ENCODE peak calls at places on chromosome 19, in nine cellular contexts. N is AG10803, F is ascending aorta, X is lower lobe of right lung, E is psoas muscle, M is sigmoid colon, Y is mammary epithelial cell, G is OCI-LY7, Q is AG04450. J is an unnamed sample.

GRCh38 chr19:55459950-55460657 is 1.3 kb downstream of the ISOC2 start:
- DNase-seq in E (no peak), F (no peak), M (no peak), G (no peak), Y (no peak), X (no peak), Q (no peak), N (no peak), J (peak)

GRCh38 chr19:1035998-1036621 is 3.8 kb upstream of the ABCA7 start:
- DNase-seq in X (no peak), Q (no peak), N (no peak), F (no peak), M (no peak), Y (no peak), E (no peak), G (no peak), J (no peak)

GRCh38 chr19:20385056-20385455 is 180.5 kb downstream of the ZNF737 start:
- DNase-seq in N (no peak), X (no peak), Q (no peak), G (no peak), M (no peak), F (no peak), Y (no peak), E (no peak), J (no peak)

GRCh38 chr19:27896091-27896490 is 1316.9 kb downstream of the UQCRFS1 start:
- DNase-seq in Q (no peak), X (no peak), G (no peak), E (no peak), N (no peak), Y (no peak), F (no peak), M (no peak), J (no peak)

GRCh38 chr19:32669205-32669785 is 5.7 kb downstream of the ANKRD27 start:
- DNase-seq in M (no peak), Q (no peak), G (no peak), X (no peak), Y (no peak), N (peak), E (no peak), F (no peak), J (no peak)

GRCh38 chr19:39070888-39071287 is 13.3 kb upstream of the ACP7 start:
- DNase-seq in E (no peak), F (no peak), M (no peak), Q (no peak), Y (no peak), G (no peak), X (no peak), N (no peak), J (peak)

GRCh38 chr19:37007587-37008220 is 70.5 kb upstream of the ZNF420 start:
- DNase-seq in Q (peak), Y (peak), M (peak), G (no peak), F (no peak), X (peak), E (peak), N (peak), J (peak)

GRCh38 chr19:53156888-53157287 is 2.0 kb downstream of the ZNF347 start:
- DNase-seq in N (no peak), X (no peak), G (no peak), F (no peak), M (no peak), Y (no peak), Q (no peak), E (no peak), J (no peak)

GRCh38 chr19:33514885-33515485 is 6.6 kb downstream of the PEPD start:
- DNase-seq in Y (no peak), F (no peak), Q (no peak), M (peak), N (peak), E (peak), G (no peak), X (peak), J (no peak)

GRCh38 chr19:31204115-31204514 is 145.1 kb downstream of the TSHZ3 start:
- DNase-seq in N (no peak), Q (no peak), M (no peak), Y (no peak), X (no peak), G (no peak), E (no peak), F (no peak), J (no peak)

GRCh38 chr19:17795495-17795856 is 538 bp downstream of the B3GNT3 start:
- DNase-seq in M (no peak), E (no peak), X (no peak), Y (no peak), G (no peak), F (no peak), Q (no peak), N (no peak), J (no peak)

GRCh38 chr19:489418-490196 is 6.7 kb upstream of the MADCAM1 start:
- DNase-seq in E (peak), Y (no peak), M (no peak), G (peak), N (peak), Q (no peak), F (no peak), X (no peak), J (peak)

GRCh38 chr19:14150041-14150769 is 13.8 kb upstream of the ASF1B start:
- DNase-seq in F (no peak), E (no peak), M (no peak), G (no peak), X (no peak), N (no peak), Q (no peak), Y (no peak), J (no peak)

GRCh38 chr19:54029930-54030490 is 33.7 kb downstream of the VSTM1 start:
- DNase-seq in Y (peak), X (peak), F (peak), G (peak), N (peak), M (no peak), Q (no peak), E (peak), J (peak)

GRCh38 chr19:12785431-12786011 is 5.8 kb upstream of the JUNB start:
- DNase-seq in E (no peak), Y (no peak), M (no peak), N (no peak), F (peak), G (no peak), X (peak), Q (no peak), J (no peak)

GRCh38 chr19:54162884-54163283 is 3.4 kb upstream of the LENG1 start:
- DNase-seq in M (no peak), F (no peak), G (no peak), Y (no peak), N (no peak), E (no peak), Q (no peak), X (no peak), J (no peak)

GRCh38 chr19:1655992-1656608 is 3.7 kb upstream of the TCF3 start:
- DNase-seq in N (no peak), Q (no peak), G (no peak), F (no peak), Y (no peak), M (no peak), E (no peak), X (no peak), J (no peak)

GRCh38 chr19:58562126-58563033 is 4.0 kb upstream of the UBE2M start:
- DNase-seq in M (peak), E (peak), N (peak), Y (peak), F (no peak), Q (no peak), G (no peak), X (peak), J (peak)

GRCh38 chr19:50556236-50557008 is 11.8 kb downstream of the LRRC4B start:
- DNase-seq in F (peak), Y (peak), E (peak), Q (peak), X (peak), M (peak), G (peak), N (peak), J (peak)

GRCh38 chr19:53394974-53395839 is at the start of gene ZNF765:
- DNase-seq in G (peak), Y (peak), M (peak), X (peak), F (peak), N (peak), E (peak), Q (peak), J (peak)

GRCh38 chr19:50280074-50280473 is 49.1 kb downstream of the KCNC3 start:
- DNase-seq in M (no peak), G (no peak), E (no peak), Y (no peak), F (no peak), Q (no peak), N (no peak), X (no peak), J (no peak)

GRCh38 chr19:1513492-1514294 is 874 bp upstream of the ADAMTSL5 start:
- DNase-seq in Q (no peak), M (no peak), F (no peak), E (peak), Y (peak), N (peak), G (peak), X (peak), J (peak)

GRCh38 chr19:10226376-10227214 is 4.5 kb downstream of the S1PR2 start:
- DNase-seq in N (peak), F (peak), G (no peak), X (peak), E (peak), Y (no peak), M (peak), Q (peak), J (peak)

GRCh38 chr19:4375620-4376228 is 24.6 kb downstream of the SH3GL1 start:
- DNase-seq in Q (no peak), E (peak), F (peak), Y (no peak), G (peak), X (no peak), N (peak), M (peak), J (peak)

GRCh38 chr19:10766681-10767201 is 48.9 kb downstream of the DNM2 start:
- DNase-seq in M (no peak), N (peak), F (no peak), E (no peak), Y (no peak), Q (no peak), X (no peak), G (no peak), J (peak)

GRCh38 chr19:17429661-17430101 is 9.8 kb downstream of the MVB12A start:
- DNase-seq in E (peak), G (no peak), M (peak), F (no peak), X (no peak), N (no peak), Y (no peak), Q (no peak), J (no peak)

GRCh38 chr19:6412111-6412999 is 12.3 kb downstream of the KHSRP start:
- DNase-seq in M (peak), Q (no peak), Y (no peak), N (no peak), X (no peak), E (no peak), F (no peak), G (peak), J (peak)

GRCh38 chr19:16319466-16319865 is 5.2 kb upstream of the KLF2 start:
- DNase-seq in G (peak), F (no peak), N (peak), X (no peak), Q (no peak), E (no peak), Y (no peak), M (no peak), J (peak)

GRCh38 chr19:38389101-38389925 is 816 bp downstream of the SPRED3 start:
- DNase-seq in E (no peak), M (no peak), N (peak), Y (peak), X (no peak), F (peak), G (no peak), Q (peak), J (peak)

GRCh38 chr19:31351212-31352193 is 2.3 kb upstream of the TSHZ3 start:
- DNase-seq in F (no peak), X (no peak), N (peak), E (peak), G (no peak), M (peak), Y (peak), Q (no peak), J (peak)

GRCh38 chr19:53328967-53329366 is 4.6 kb upstream of the ZNF845 start:
- DNase-seq in G (no peak), Y (no peak), M (peak), N (peak), X (peak), Q (no peak), F (peak), E (peak), J (peak)

GRCh38 chr19:13995017-13995728 is 10.9 kb downstream of the RFX1 start:
- DNase-seq in E (peak), G (no peak), X (no peak), M (no peak), N (peak), Y (no peak), Q (no peak), F (no peak), J (no peak)

DNA sequence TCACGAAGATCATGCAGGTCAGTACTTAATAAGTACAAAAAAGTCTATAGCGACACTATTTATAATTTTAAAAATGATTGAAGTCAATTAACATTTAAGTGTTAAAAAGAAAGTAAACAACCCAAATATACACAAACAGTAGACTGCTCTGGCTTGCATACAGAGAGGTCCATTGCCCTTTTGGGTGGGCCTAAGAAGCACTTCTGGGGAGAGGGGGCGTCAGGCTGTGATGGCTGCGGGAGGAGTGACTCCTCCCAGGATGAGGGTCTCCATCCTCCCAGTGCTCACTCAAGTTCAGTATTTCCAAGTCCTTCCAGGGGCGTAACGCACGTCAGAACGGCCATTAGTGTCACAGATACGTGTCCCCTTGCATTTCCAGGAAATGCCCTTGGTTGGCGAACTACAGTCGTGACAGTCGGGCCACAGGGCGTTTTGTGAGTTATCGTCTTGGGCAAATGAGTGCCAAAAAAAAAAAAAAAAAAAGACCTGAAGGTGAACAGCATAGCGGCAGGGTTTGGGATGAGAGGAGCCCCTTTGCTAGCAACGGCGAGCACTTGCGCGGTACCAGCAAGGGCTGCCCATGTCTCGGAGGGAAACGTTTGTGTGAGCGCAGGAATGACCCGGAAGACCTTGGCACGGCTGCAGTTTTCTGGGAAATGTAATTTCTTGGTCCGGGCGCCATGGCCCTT is at the start of gene SCGB2B2:
- DNase-seq in Y (no peak), Q (no peak), X (peak), M (no peak), F (peak), G (peak), E (no peak), N (no peak), J (no peak)
- TF ChIP-seq CTCF in Y (no peak), Q (peak), X (no peak), M (peak), F (no peak), G (no peak), E (peak), N (no peak), J (no peak)

GRCh38 chr19:49061000-49061399 is 3.5 kb upstream of the CGB7 start:
- DNase-seq in G (no peak), N (no peak), X (no peak), Q (no peak), M (no peak), F (no peak), E (no peak), Y (no peak), J (no peak)

GRCh38 chr19:49064768-49065611 is at the start of gene NTF4:
- DNase-seq in G (no peak), E (peak), N (no peak), Q (no peak), F (no peak), Y (peak), M (no peak), X (peak), J (no peak)

GRCh38 chr19:49061445-49061844 is 3.2 kb downstream of the NTF4 start:
- DNase-seq in Y (peak), M (no peak), N (no peak), G (no peak), Q (no peak), E (no peak), X (no peak), F (no peak), J (no peak)

GRCh38 chr19:49065905-49066512 is 1.4 kb upstream of the NTF4 start:
- DNase-seq in E (peak), F (no peak), M (no peak), Y (no peak), X (no peak), N (no peak), Q (no peak), G (no peak), J (no peak)

GRCh38 chr19:49064029-49064629 is 489 bp downstream of the NTF4 start:
- DNase-seq in N (no peak), Y (peak), F (no peak), Q (no peak), X (peak), M (no peak), E (no peak), G (no peak), J (no peak)
- H3K4me3 ChIP-seq in N (peak), Y (peak), F (no peak), Q (peak), X (peak), M (no peak), E (no peak), G (no peak), J (no peak)

GRCh38 chr19:44003461-44004134 is 841 bp downstream of the ZNF230 start:
- DNase-seq in X (peak), Y (peak), Q (no peak), F (no peak), M (no peak), G (peak), E (no peak), N (no peak), J (peak)
- TF ChIP-seq CTCF in X (no peak), Y (peak), Q (no peak), F (no peak), M (no peak), G (no peak), E (no peak), N (no peak), J (no peak)

DNA sequence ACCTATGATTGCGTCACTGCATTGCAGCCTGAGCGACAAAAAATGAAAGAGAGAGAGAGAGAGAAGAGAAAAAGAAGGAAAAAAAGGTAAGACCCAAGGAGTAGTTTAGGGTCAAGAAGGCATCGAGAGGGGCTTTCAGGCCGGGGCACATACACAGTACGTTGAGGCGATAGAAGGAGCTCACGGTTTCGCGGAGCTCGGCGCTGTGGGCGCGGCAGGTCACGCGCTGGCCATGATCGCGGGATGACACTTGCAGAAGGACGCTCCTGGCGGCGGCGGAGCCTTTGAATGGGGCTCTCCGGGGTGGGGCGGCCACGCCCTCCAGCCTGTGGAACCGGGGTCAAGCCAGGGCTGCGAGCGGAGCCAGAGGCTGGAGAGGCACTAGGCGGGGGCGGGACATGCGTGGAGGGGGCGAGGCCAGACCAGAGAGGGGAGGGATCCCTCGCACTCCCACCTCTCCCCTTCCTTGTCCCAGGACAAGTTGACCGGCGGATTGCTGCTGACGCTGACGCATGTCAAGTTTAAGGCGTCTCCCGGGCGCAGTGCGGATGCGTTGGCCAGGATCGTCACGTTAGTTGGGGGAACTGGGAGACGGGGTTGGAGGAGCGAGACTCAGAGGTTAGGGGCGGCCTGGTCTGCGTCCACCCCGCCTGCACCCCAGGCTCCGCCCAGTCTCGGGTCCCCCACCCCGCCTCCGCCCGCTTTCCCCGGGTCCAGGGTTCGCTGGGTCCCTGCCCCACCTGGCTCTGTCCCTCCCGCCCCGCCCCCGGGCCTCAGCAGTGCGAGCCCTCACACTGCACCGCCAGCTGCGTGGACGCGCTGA is 6.9 kb downstream of the NPHS1 start:
- DNase-seq in E (peak), M (no peak), N (no peak), X (no peak), Y (no peak), F (no peak), Q (no peak), G (no peak), J (no peak)
- H3K4me3 ChIP-seq in E (peak), M (peak), N (no peak), X (peak), Y (peak), F (peak), Q (no peak), G (no peak), J (no peak)

GRCh38 chr19:48842744-48843162 is 6.5 kb upstream of the HSD17B14 start:
- DNase-seq in Q (no peak), M (no peak), N (peak), X (no peak), G (peak), F (peak), E (no peak), Y (no peak), J (peak)
- TF ChIP-seq CTCF in Q (peak), M (peak), N (peak), X (peak), G (peak), F (peak), E (peak), Y (peak), J (peak)

GRCh38 chr19:48718711-48719231 is 754 bp downstream of the MAMSTR start:
- DNase-seq in E (no peak), Y (no peak), M (no peak), N (no peak), X (no peak), Q (no peak), G (no peak), F (no peak), J (no peak)
- H3K4me3 ChIP-seq in E (peak), Y (no peak), M (no peak), N (no peak), X (no peak), Q (no peak), G (no peak), F (peak), J (no peak)